ENCODE peak calls at places on chromosomes 3 and 15, in six cellular contexts. R is NCI-H446 treated with DMSO at 0.1 percent for 48 hours, T is colonic mucosa, Q is Panc1, M is NCI-H774, E is ELR. J is an unnamed sample.
A peak's percentile ranks its signal among the peaks of the same experiment; 100 is the strongest.

GRCh38 chr3:43540625-43541024 is 81.2 kb downstream of the ANO10 start:
- DNase-seq in R (no peak), T (no peak), Q (no peak), M (no peak), E (no peak), J (no peak)

GRCh38 chr3:189232790-189233189 is 61.0 kb downstream of the TPRG1 start:
- DNase-seq in R (no peak), T (no peak), Q (no peak), M (no peak), E (no peak), J (no peak)

GRCh38 chr3:24199775-24200247 is 254.7 kb downstream of the NR1D2 start:
- DNase-seq in R (no peak), T (no peak), Q (no peak), M (no peak), E (peak; percentile 53), J (no peak)

GRCh38 chr3:24829632-24830229 is 335.1 kb upstream of the THRB start:
- DNase-seq in R (no peak), T (peak; percentile 46), Q (no peak), M (no peak), E (no peak), J (peak; percentile 45)

GRCh38 chr15:96340611-96341464 is 10.3 kb downstream of the NR2F2 start:
- DNase-seq in R (peak; percentile 33), T (peak; percentile 41), Q (no peak), M (peak; percentile 8), E (peak; percentile 48), J (peak; percentile 49)

GRCh38 chr15:100111103-100112060 is 230.4 kb downstream of the ADAMTS17 start:
- DNase-seq in R (no peak), T (peak; percentile 38), Q (no peak), M (no peak), E (peak; percentile 81), J (peak; percentile 41)

GRCh38 chr15:85541744-85542143 is 161.3 kb downstream of the AKAP13 start:
- DNase-seq in R (no peak), T (no peak), Q (no peak), M (no peak), E (no peak), J (no peak)

GRCh38 chr3:177426151-177426904 is 229.0 kb upstream of the TBL1XR1 start:
- DNase-seq in R (no peak), T (no peak), Q (no peak), M (no peak), E (no peak), J (no peak)

GRCh38 chr15:86624261-86625036 is 544.8 kb downstream of the AGBL1 start:
- DNase-seq in R (peak; percentile 31), T (peak; percentile 84), Q (peak; percentile 93), M (peak; percentile 84), E (peak; percentile 78), J (peak; percentile 45)

GRCh38 chr3:11178421-11178820 is 24.1 kb downstream of the HRH1 start:
- DNase-seq in R (no peak), T (no peak), Q (no peak), M (no peak), E (no peak), J (no peak)

GRCh38 chr3:38227989-38228388 is 37.6 kb upstream of the SLC22A13 start:
- DNase-seq in R (no peak), T (no peak), Q (no peak), M (no peak), E (peak; percentile 83), J (no peak)

GRCh38 chr15:63772531-63772930 is 61.2 kb downstream of the HERC1 start:
- DNase-seq in R (no peak), T (no peak), Q (no peak), M (no peak), E (no peak), J (no peak)

GRCh38 chr15:44441095-44441501 is 13.7 kb downstream of the CTDSPL2 start:
- DNase-seq in R (no peak), T (no peak), Q (no peak), M (no peak), E (no peak), J (no peak)

GRCh38 chr3:115862824-115863223 is 239.5 kb downstream of the GAP43 start:
- DNase-seq in R (no peak), T (no peak), Q (no peak), M (no peak), E (no peak), J (no peak)

GRCh38 chr15:70526221-70526973 is 237.0 kb downstream of the UACA start:
- DNase-seq in R (no peak), T (peak; percentile 48), Q (no peak), M (peak; percentile 86), E (peak; percentile 90), J (peak; percentile 44)

GRCh38 chr3:112654492-112654891 is 13.5 kb upstream of the CCDC80 start:
- DNase-seq in R (no peak), T (no peak), Q (no peak), M (no peak), E (peak; percentile 73), J (no peak)

GRCh38 chr3:184597783-184598182 is 36.2 kb downstream of the EPHB3 start:
- DNase-seq in R (no peak), T (no peak), Q (no peak), M (no peak), E (no peak), J (no peak)

GRCh38 chr3:111694471-111694870 is 99.3 kb upstream of the ZBED2 start:
- DNase-seq in R (no peak), T (no peak), Q (no peak), M (no peak), E (peak; percentile 56), J (no peak)